ENCODE peak calls at places on chromosomes 5 and 9, in eight cellular contexts. S is tibial artery; V is BE2C; P is CD8-positive, alpha-beta T cell; H is neural progenitor cell; R is vagina; M is thoracic aorta; F is heart left ventricle. K is an unnamed sample. For H3K4me1, the result is how much of the 10 kb centered on the place peaks cover.

GRCh38 chr9:107706706-107707105 is 217.1 kb upstream of the KLF4 start:
- DNase-seq in S (no peak), V (no peak), P (no peak), H (no peak), R (no peak), M (no peak), F (no peak), K (no peak)

GRCh38 chr9:33234511-33235467 is 5.2 kb upstream of the SPINK4 start:
- DNase-seq in S (no peak), V (no peak), P (no peak), H (no peak), R (no peak), M (no peak), F (no peak), K (no peak)

GRCh38 chr5:57494104-57495098 is 11.8 kb upstream of the ACTBL2 start:
- DNase-seq in S (peak), V (peak), P (no peak), H (no peak), R (no peak), M (peak), F (peak), K (no peak)

GRCh38 chr5:168908207-168908606 is 329.0 kb upstream of the PANK3 start:
- DNase-seq in S (no peak), V (no peak), P (no peak), H (no peak), R (no peak), M (no peak), F (peak), K (no peak)

GRCh38 chr9:17462869-17463464 is 115.9 kb upstream of the SH3GL2 start:
- DNase-seq in S (peak), V (peak), P (no peak), H (peak), R (no peak), M (no peak), F (no peak), K (no peak)

GRCh38 chr5:139930406-139930805 is 112.7 kb downstream of the NRG2 start:
- DNase-seq in S (no peak), V (no peak), P (no peak), H (no peak), R (no peak), M (no peak), F (no peak), K (no peak)

GRCh38 chr9:137721479-137721878 is 102.7 kb downstream of the EHMT1 start:
- DNase-seq in S (no peak), V (no peak), P (no peak), H (no peak), R (no peak), M (no peak), F (no peak), K (no peak)

GRCh38 chr9:123253204-123253603 is 15.2 kb downstream of the STRBP start:
- DNase-seq in S (no peak), V (no peak), P (no peak), H (no peak), R (no peak), M (no peak), F (no peak), K (no peak)

GRCh38 chr9:83146325-83146724 is 83.4 kb upstream of the RASEF start:
- DNase-seq in S (no peak), V (no peak), P (no peak), H (no peak), R (no peak), M (no peak), F (no peak), K (no peak)

GRCh38 chr9:93665566-93666278 is 89.3 kb downstream of the PHF2 start:
- DNase-seq in S (peak), V (peak), P (no peak), H (no peak), R (no peak), M (no peak), F (peak), K (no peak)

GRCh38 chr9:14497476-14497875 is 183.5 kb upstream of the NFIB start:
- DNase-seq in S (no peak), V (no peak), P (no peak), H (no peak), R (no peak), M (no peak), F (no peak), K (no peak)

GRCh38 chr9:133771486-133772482 is 33.6 kb upstream of the SARDH start:
- DNase-seq in S (peak), V (peak), P (no peak), H (no peak), R (peak), M (no peak), F (peak), K (peak)

GRCh38 chr5:141848771-141849370 is 29.3 kb downstream of the PCDH1 start:
- DNase-seq in S (peak), V (no peak), P (no peak), H (no peak), R (no peak), M (peak), F (no peak), K (no peak)

GRCh38 chr5:170303564-170303963 is 6.0 kb upstream of the LCP2 start:
- DNase-seq in S (no peak), V (no peak), P (no peak), H (no peak), R (peak), M (no peak), F (no peak), K (no peak)

GRCh38 chr9:98191210-98191609 is 1.2 kb downstream of the CORO2A start:
- DNase-seq in S (no peak), V (no peak), P (no peak), H (no peak), R (no peak), M (no peak), F (no peak), K (no peak)

GRCh38 chr5:172717481-172718195 is 53.4 kb downstream of the DUSP1 start:
- DNase-seq in S (no peak), V (no peak), P (no peak), H (no peak), R (no peak), M (no peak), F (no peak), K (no peak)

GRCh38 chr5:80372780-80373179 is 35.1 kb upstream of the ZFYVE16 start:
- DNase-seq in S (no peak), V (no peak), P (no peak), H (no peak), R (no peak), M (no peak), F (no peak), K (no peak)

GRCh38 chr5:16992444-16992843 is 56.4 kb upstream of the MYO10 start:
- DNase-seq in S (no peak), V (no peak), P (no peak), H (no peak), R (no peak), M (no peak), F (no peak), K (no peak)

GRCh38 chr5:8628521-8628920 is 759.6 kb downstream of the MTRR start:
- DNase-seq in S (no peak), V (no peak), P (no peak), H (no peak), R (no peak), M (no peak), F (no peak), K (no peak)

GRCh38 chr9:88821033-88821748 is 170.1 kb upstream of the S1PR3 start:
- DNase-seq in S (no peak), V (no peak), P (no peak), H (no peak), R (no peak), M (no peak), F (no peak), K (no peak)

GRCh38 chr9:121741198-121741918 is 89.9 kb downstream of the DAB2IP start:
- DNase-seq in S (no peak), V (no peak), P (no peak), H (peak), R (no peak), M (no peak), F (no peak), K (peak)

GRCh38 chr5:8192840-8193239 is 323.9 kb downstream of the MTRR start:
- DNase-seq in S (no peak), V (no peak), P (no peak), H (no peak), R (no peak), M (no peak), F (no peak), K (no peak)

GRCh38 chr9:98022447-98022846 is 34.1 kb upstream of the NANS start:
- DNase-seq in S (no peak), V (no peak), P (no peak), H (no peak), R (no peak), M (peak), F (no peak), K (no peak)

GRCh38 chr5:174828786-174829510 is 104.6 kb downstream of the MSX2 start:
- DNase-seq in S (no peak), V (no peak), P (no peak), H (no peak), R (no peak), M (no peak), F (no peak), K (no peak)

GRCh38 chr5:142561486-142562097 is 124.3 kb downstream of the FGF1 start:
- DNase-seq in S (no peak), V (no peak), P (no peak), H (no peak), R (no peak), M (no peak), F (no peak), K (no peak)

GRCh38 chr5:54792611-54793404 is 192.6 kb downstream of the ESM1 start:
- DNase-seq in S (no peak), V (no peak), P (no peak), H (no peak), R (no peak), M (peak), F (no peak), K (no peak)

GRCh38 chr9:108903437-108904103 is 30.4 kb downstream of the ELP1 start:
- DNase-seq in S (no peak), V (no peak), P (no peak), H (no peak), R (no peak), M (no peak), F (no peak), K (no peak)

GRCh38 chr5:77853353-77853907 is 77.3 kb upstream of the TBCA start:
- DNase-seq in S (no peak), V (no peak), P (no peak), H (no peak), R (no peak), M (no peak), F (no peak), K (no peak)

GRCh38 chr9:121676916-121677315 is 25.5 kb downstream of the DAB2IP start:
- DNase-seq in S (no peak), V (no peak), P (no peak), H (no peak), R (no peak), M (no peak), F (no peak), K (no peak)

GRCh38 chr9:129716091-129716490 is 36.8 kb downstream of the PTGES start:
- DNase-seq in S (no peak), V (no peak), P (no peak), H (no peak), R (no peak), M (no peak), F (no peak), K (no peak)

GRCh38 chr9:445033-445432 is 230.4 kb downstream of the DOCK8 start:
- DNase-seq in S (no peak), V (no peak), P (no peak), H (no peak), R (no peak), M (no peak), F (peak), K (no peak)

GRCh38 chr9:119071636-119072035 is 297.6 kb downstream of the BRINP1 start:
- DNase-seq in S (no peak), V (no peak), P (no peak), H (no peak), R (no peak), M (no peak), F (no peak), K (no peak)

GRCh38 chr9:34546834-34547827 is 24.3 kb upstream of the ENHO start:
- DNase-seq in S (no peak), V (peak), P (peak), H (peak), R (no peak), M (no peak), F (peak), K (peak)

GRCh38 chr5:167950126-167950721 is 341.2 kb upstream of the WWC1 start:
- DNase-seq in S (no peak), V (no peak), P (no peak), H (no peak), R (no peak), M (no peak), F (no peak), K (no peak)

GRCh38 chr9:85469041-85469440 is 272.7 kb downstream of the AGTPBP1 start:
- DNase-seq in S (no peak), V (no peak), P (no peak), H (no peak), R (no peak), M (no peak), F (no peak), K (no peak)

GRCh38 chr5:132389453-132390286 is 20.2 kb downstream of the SLC22A5 start:
- DNase-seq in S (peak), V (peak), P (no peak), H (no peak), R (peak), M (peak), F (no peak), K (peak)

GRCh38 chr5:132387649-132388117 is 18.2 kb downstream of the SLC22A5 start:
- DNase-seq in S (peak), V (no peak), P (no peak), H (no peak), R (peak), M (peak), F (peak), K (peak)

GRCh38 chr5:132388244-132389050 is 18.9 kb downstream of the SLC22A5 start:
- DNase-seq in S (no peak), V (no peak), P (no peak), H (no peak), R (peak), M (no peak), F (peak), K (no peak)

GRCh38 chr5:132386644-132387286 is 17.3 kb downstream of the SLC22A5 start:
- DNase-seq in S (peak), V (peak), P (peak), H (peak), R (peak), M (peak), F (peak), K (peak)

GRCh38 chr5:132389051-132389331 is 19.5 kb downstream of the SLC22A5 start:
- DNase-seq in S (no peak), V (no peak), P (no peak), H (no peak), R (no peak), M (no peak), F (no peak), K (no peak)
- H3K4me1 ChIP-seq in S (half or more), V (under half), P (under half), H (under half), R (half or more), M (under half), F (under half), K (under half)

GRCh38 chr5:157744055-157745011 is 821 bp downstream of the LSM11 start:
- DNase-seq in S (no peak), V (peak), P (no peak), H (no peak), R (no peak), M (no peak), F (peak), K (no peak)

GRCh38 chr5:157735991-157736390 is 4.8 kb downstream of the THG1L start:
- DNase-seq in S (no peak), V (no peak), P (no peak), H (no peak), R (no peak), M (no peak), F (no peak), K (no peak)

GRCh38 chr5:157739388-157740045 is 4.0 kb upstream of the LSM11 start:
- DNase-seq in S (no peak), V (no peak), P (no peak), H (no peak), R (no peak), M (no peak), F (no peak), K (no peak)

GRCh38 chr5:157743163-157744054 is at the start of gene LSM11:
- DNase-seq in S (peak), V (peak), P (peak), H (peak), R (peak), M (peak), F (peak), K (peak)

DNA sequence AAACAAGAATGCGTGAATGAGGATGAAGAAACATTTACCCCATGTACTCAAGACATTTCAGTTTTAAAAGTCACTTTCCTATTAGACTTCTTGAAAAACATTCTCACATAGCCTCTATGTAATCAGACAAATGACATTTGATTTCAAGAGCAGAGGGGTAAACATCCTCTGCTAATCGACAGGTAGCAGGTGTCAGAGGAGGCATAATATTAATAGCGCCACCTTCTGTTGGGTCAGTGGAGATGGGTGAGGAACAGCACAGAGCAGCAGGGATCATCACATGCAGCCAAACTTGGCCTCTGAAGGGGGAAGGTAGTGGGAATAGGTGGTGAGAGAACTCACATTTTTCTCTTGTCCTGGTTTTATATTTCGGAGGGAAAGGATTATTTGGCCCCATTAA is 3.3 kb upstream of the LSM11 start:
- DNase-seq in S (no peak), V (peak), P (no peak), H (peak), R (no peak), M (no peak), F (no peak), K (no peak)
- TF ChIP-seq CTCF in S (no peak), V (peak), P (peak), H (peak), R (peak), M (no peak), F (peak), K (peak)

GRCh38 chr9:136361757-136362449 is 1.6 kb downstream of the DNLZ start:
- DNase-seq in S (no peak), V (peak), P (no peak), H (no peak), R (no peak), M (no peak), F (no peak), K (no peak)

GRCh38 chr9:136362450-136362784 is 1.1 kb downstream of the DNLZ start:
- DNase-seq in S (no peak), V (no peak), P (no peak), H (no peak), R (no peak), M (no peak), F (no peak), K (no peak)

GRCh38 chr9:136363106-136363605 is 388 bp downstream of the DNLZ start:
- DNase-seq in S (peak), V (peak), P (peak), H (peak), R (peak), M (peak), F (peak), K (peak)

GRCh38 chr9:136359774-136360718 is 3.5 kb downstream of the DNLZ start:
- DNase-seq in S (no peak), V (no peak), P (no peak), H (no peak), R (no peak), M (no peak), F (no peak), K (no peak)

DNA sequence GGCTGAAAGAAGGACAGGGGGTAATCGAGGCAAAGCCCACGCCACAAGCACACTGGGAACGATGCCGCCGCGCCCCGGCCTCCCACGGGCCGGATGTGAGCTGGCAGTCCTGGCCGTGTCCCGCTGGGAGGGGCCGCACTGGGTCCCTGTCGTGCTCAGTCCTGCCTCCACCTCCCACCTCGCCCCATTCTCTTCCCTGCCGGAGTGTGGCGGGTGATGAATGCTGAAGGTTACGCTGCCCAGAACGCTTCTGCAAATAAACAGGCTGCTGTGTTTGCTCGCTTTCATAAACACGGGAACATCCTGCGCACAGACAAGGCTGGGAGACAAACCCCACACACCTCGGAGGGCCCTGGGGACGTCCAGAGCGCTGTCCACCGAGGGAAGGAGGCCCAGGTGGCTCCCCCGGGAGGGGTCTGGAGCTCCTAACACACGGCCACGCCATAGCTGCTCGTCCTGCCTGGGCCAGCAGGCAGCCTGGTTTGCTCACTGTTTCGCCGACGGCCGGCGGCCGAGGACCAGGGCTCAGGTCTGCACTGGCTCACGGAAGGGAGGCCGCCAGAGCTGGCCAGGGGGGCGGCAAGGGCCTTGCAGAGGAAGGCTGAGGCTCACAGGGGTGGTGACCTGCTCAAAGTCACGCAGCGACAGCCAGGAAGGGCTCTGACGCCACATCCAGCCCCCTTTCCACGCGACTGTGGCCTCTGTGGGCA is 2.3 kb downstream of the DNLZ start:
- DNase-seq in S (no peak), V (peak), P (no peak), H (no peak), R (no peak), M (no peak), F (no peak), K (no peak)
- H3K4me3 ChIP-seq in S (no peak), V (no peak), P (no peak), H (no peak), R (no peak), M (no peak), F (no peak), K (no peak)

GRCh38 chr9:135240222-135240621 is 152.8 kb downstream of the OLFM1 start:
- DNase-seq in S (no peak), V (no peak), P (no peak), H (no peak), R (no peak), M (no peak), F (no peak), K (no peak)

GRCh38 chr9:135239769-135240141 is 152.3 kb downstream of the OLFM1 start:
- DNase-seq in S (no peak), V (peak), P (no peak), H (no peak), R (no peak), M (no peak), F (no peak), K (no peak)

GRCh38 chr9:135241381-135242380 is 154.2 kb downstream of the OLFM1 start:
- DNase-seq in S (no peak), V (peak), P (no peak), H (peak), R (no peak), M (no peak), F (no peak), K (no peak)

GRCh38 chr9:135242406-135242805 is 154.9 kb downstream of the OLFM1 start:
- DNase-seq in S (no peak), V (no peak), P (no peak), H (no peak), R (no peak), M (no peak), F (no peak), K (no peak)

GRCh38 chr9:135240871-135241311 is 153.4 kb downstream of the OLFM1 start:
- DNase-seq in S (no peak), V (peak), P (no peak), H (no peak), R (no peak), M (no peak), F (no peak), K (no peak)
- H3K4me1 ChIP-seq in S (under half), V (under half), P (under half), H (under half), R (under half), M (under half), F (under half), K (under half)

GRCh38 chr5:15601274-15601673 is 101.3 kb downstream of the FBXL7 start:
- DNase-seq in S (no peak), V (peak), P (no peak), H (no peak), R (no peak), M (no peak), F (no peak), K (no peak)
- TF ChIP-seq CTCF in S (no peak), V (no peak), P (no peak), H (no peak), R (no peak), M (no peak), F (no peak), K (no peak)